ENCODE peak calls at places on chromosome 7, in ten cellular contexts. J is prostate gland, T is A549, Z is heart left ventricle, P is GM12878, F is tibial nerve, X is right lobe of liver, O is suprapubic skin, C is esophagus squamous epithelium, U is stomach. E is an unnamed sample.

GRCh38 chr7:150945171-150945852 is 32.8 kb downstream of the KCNH2 start:
- DNase-seq in C (no peak), T (no peak), J (no peak), F (peak), Z (no peak), U (peak), O (peak), X (no peak), P (no peak), E (no peak)

GRCh38 chr7:32587431-32587948 is 92.2 kb downstream of the AVL9 start:
- DNase-seq in T (peak), J (no peak), F (no peak), C (no peak), Z (no peak), U (no peak), P (no peak), X (no peak), O (no peak), E (no peak)

GRCh38 chr7:130127404-130128395 is 57.4 kb downstream of the KLHDC10 start:
- DNase-seq in O (no peak), F (no peak), C (no peak), T (no peak), X (no peak), U (no peak), Z (no peak), P (no peak), J (no peak), E (no peak)

GRCh38 chr7:34652784-34653183 is 5.2 kb upstream of the NPSR1 start:
- DNase-seq in O (no peak), U (no peak), F (no peak), J (no peak), T (no peak), Z (no peak), C (no peak), X (no peak), P (no peak), E (no peak)

GRCh38 chr7:115267503-115267902 is 345.6 kb downstream of the MDFIC start:
- DNase-seq in U (no peak), F (no peak), X (no peak), P (no peak), C (no peak), O (no peak), T (no peak), J (no peak), Z (no peak), E (no peak)

GRCh38 chr7:134836447-134836846 is 57.0 kb downstream of the CALD1 start:
- DNase-seq in X (no peak), T (no peak), C (no peak), O (no peak), P (no peak), U (no peak), Z (no peak), J (no peak), F (no peak), E (peak)

GRCh38 chr7:118185163-118185860 is 1.3 kb downstream of the LSM8 start:
- DNase-seq in Z (no peak), T (no peak), F (no peak), J (no peak), X (no peak), C (no peak), P (no peak), O (no peak), U (no peak), E (no peak)

GRCh38 chr7:150317748-150318444 is 5.3 kb upstream of the LRRC61 start:
- DNase-seq in U (no peak), Z (no peak), F (no peak), P (no peak), J (no peak), O (no peak), X (no peak), T (no peak), C (no peak), E (no peak)

GRCh38 chr7:110591341-110591740 is 499.6 kb upstream of the LRRN3 start:
- DNase-seq in U (no peak), J (no peak), F (no peak), O (no peak), C (no peak), X (no peak), P (no peak), Z (no peak), T (no peak), E (no peak)

GRCh38 chr7:72048420-72048819 is 363.7 kb downstream of the CALN1 start:
- DNase-seq in O (no peak), F (no peak), C (no peak), Z (no peak), P (no peak), X (no peak), J (no peak), T (no peak), U (no peak), E (no peak)

GRCh38 chr7:12199363-12199762 is 11.7 kb upstream of the TMEM106B start:
- DNase-seq in P (no peak), F (no peak), T (peak), U (no peak), X (no peak), J (no peak), Z (no peak), O (no peak), C (no peak), E (no peak)

GRCh38 chr7:87628780-87629569 is 777 bp downstream of the RUNDC3B start:
- DNase-seq in Z (peak), T (peak), U (peak), C (no peak), J (peak), P (no peak), F (no peak), X (peak), O (no peak), E (no peak)

GRCh38 chr7:67636363-67637355 is 640.0 kb downstream of the TYW1 start:
- DNase-seq in F (no peak), C (no peak), T (no peak), O (no peak), X (no peak), Z (no peak), P (no peak), U (no peak), J (no peak), E (no peak)

GRCh38 chr7:153399554-153399940 is 640.0 kb downstream of the ACTR3B start:
- DNase-seq in J (no peak), T (no peak), X (no peak), C (no peak), F (no peak), Z (no peak), P (no peak), U (no peak), O (no peak), E (no peak)

GRCh38 chr7:73706122-73707044 is 13.1 kb downstream of the STX1A start:
- DNase-seq in J (no peak), F (no peak), T (peak), P (no peak), Z (peak), C (no peak), X (no peak), U (no peak), O (no peak), E (no peak)

GRCh38 chr7:139823855-139824670 is 5.0 kb upstream of the TBXAS1 start:
- DNase-seq in O (no peak), U (no peak), P (no peak), F (no peak), T (no peak), J (no peak), C (no peak), X (no peak), Z (no peak), E (peak)

GRCh38 chr7:100568936-100569844 is 4.5 kb downstream of the SAP25 start:
- DNase-seq in P (no peak), T (peak), J (peak), X (peak), C (no peak), Z (peak), O (no peak), F (peak), U (peak), E (peak)
- TF ChIP-seq POLR2A in P (peak), T (no peak), J (no peak), X (peak), C (no peak), Z (no peak), O (no peak), F (no peak), U (no peak), E (no peak)

DNA sequence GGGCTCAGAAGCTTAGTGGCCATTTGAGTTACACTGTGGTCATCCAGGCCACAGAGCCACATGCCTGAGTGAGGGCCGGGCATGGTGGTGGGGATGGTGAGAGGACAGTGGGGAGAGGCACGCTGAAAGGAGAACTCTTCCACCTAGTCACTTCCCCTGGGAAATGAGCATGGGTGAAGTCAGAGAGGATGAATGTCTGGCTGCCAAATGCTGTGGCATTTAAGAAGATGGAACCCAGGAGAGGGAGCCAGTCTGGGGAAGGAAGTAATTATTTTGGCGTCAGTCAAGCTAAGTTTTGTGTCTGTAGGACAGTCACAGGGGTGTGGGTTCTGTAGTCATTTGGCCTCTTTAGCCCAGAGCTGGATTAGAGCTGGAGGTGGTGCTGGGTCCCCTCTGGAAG is 86.0 kb upstream of the PODXL start:
- DNase-seq in C (no peak), X (no peak), O (no peak), P (no peak), T (no peak), J (no peak), U (no peak), F (no peak), Z (no peak), E (no peak)
- H3K27ac ChIP-seq in C (no peak), X (no peak), O (no peak), P (no peak), T (no peak), J (no peak), U (no peak), F (no peak), Z (no peak), E (no peak)

GRCh38 chr7:94375167-94375566 is 19.5 kb upstream of the COL1A2 start:
- DNase-seq in C (no peak), Z (no peak), X (no peak), P (no peak), F (peak), O (no peak), T (no peak), J (no peak), U (no peak), E (peak)
- TF ChIP-seq POLR2A in C (peak), Z (no peak), X (no peak), P (no peak), F (no peak), O (no peak), T (no peak), J (no peak), U (no peak), E (no peak)

GRCh38 chr7:94294471-94295131 is 100.1 kb upstream of the COL1A2 start:
- DNase-seq in P (no peak), O (no peak), J (no peak), T (no peak), X (no peak), Z (no peak), U (no peak), C (no peak), F (no peak), E (no peak)

GRCh38 chr7:94295805-94296204 is 98.9 kb upstream of the COL1A2 start:
- DNase-seq in F (no peak), O (no peak), U (no peak), Z (no peak), P (no peak), X (no peak), C (no peak), J (no peak), T (peak), E (peak)

GRCh38 chr7:94296886-94297285 is 97.8 kb upstream of the COL1A2 start:
- DNase-seq in C (no peak), X (no peak), F (no peak), U (no peak), O (no peak), T (no peak), J (no peak), P (no peak), Z (no peak), E (no peak)

GRCh38 chr7:94298943-94299342 is 95.8 kb upstream of the COL1A2 start:
- DNase-seq in F (no peak), Z (no peak), J (no peak), T (no peak), P (no peak), U (no peak), O (no peak), C (no peak), X (no peak), E (no peak)

DNA sequence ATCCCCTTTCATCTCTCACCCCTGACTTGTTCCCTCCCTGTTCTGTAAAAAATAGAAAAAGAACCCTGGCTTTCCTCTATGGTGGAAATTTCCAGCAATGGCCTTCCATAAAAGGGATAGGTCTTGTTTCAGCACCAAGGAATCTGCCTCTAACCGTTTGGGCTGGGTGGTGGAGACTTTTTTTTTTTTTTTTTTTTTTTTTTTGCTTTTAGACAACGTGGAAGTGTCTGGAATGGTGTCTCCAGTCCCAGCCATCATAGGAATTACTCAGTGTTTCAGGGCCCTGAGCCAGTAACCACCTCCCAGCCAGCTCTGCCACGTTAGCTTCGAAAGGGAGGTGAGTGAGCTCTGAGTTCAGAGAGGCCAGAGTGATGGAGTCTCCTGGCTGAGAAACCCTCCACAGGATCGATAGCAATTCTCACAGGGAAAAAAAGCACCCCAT is 97.3 kb upstream of the COL1A2 start:
- DNase-seq in P (no peak), F (peak), T (peak), X (no peak), Z (peak), U (peak), C (no peak), O (peak), J (no peak), E (peak)
- H3K27ac ChIP-seq in P (no peak), F (peak), T (peak), X (no peak), Z (peak), U (peak), C (peak), O (peak), J (peak), E (peak)

GRCh38 chr7:1536768-1537630 is 6.5 kb downstream of the MAFK start:
- DNase-seq in J (peak), Z (peak), U (peak), T (peak), C (no peak), O (peak), P (no peak), X (peak), F (peak), E (peak)
- TF ChIP-seq POLR2A in J (peak), Z (peak), U (no peak), T (peak), C (peak), O (peak), P (no peak), X (peak), F (peak), E (peak)

DNA sequence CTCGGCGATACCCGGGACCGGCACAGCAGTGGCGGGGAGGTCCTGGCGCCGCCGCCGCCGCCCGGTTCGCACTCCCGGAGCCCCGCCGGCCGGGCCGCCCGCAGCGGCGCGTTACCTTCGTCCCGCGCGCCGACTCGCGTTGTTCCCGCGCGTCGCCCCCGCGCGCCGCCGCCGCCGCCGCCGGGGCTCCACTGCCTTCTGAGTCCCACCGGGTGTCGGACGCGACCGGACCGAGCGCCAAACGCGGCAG is at the start of gene EZH2:
- DNase-seq in P (no peak), J (no peak), O (no peak), C (no peak), F (no peak), T (no peak), X (no peak), Z (no peak), U (no peak), E (no peak)
- H3K27ac ChIP-seq in P (peak), J (peak), O (peak), C (peak), F (peak), T (peak), X (peak), Z (peak), U (peak), E (peak)

GRCh38 chr7:91940171-91940570 is 491 bp upstream of the AKAP9 start:
- DNase-seq in C (no peak), P (no peak), F (no peak), Z (no peak), J (peak), T (peak), U (no peak), X (no peak), O (no peak), E (peak)

GRCh38 chr7:91941450-91941849 is 788 bp downstream of the AKAP9 start:
- DNase-seq in U (peak), Z (no peak), X (peak), P (no peak), J (peak), C (no peak), T (peak), O (no peak), F (no peak), E (no peak)

GRCh38 chr7:91945476-91945875 is 4.8 kb downstream of the AKAP9 start:
- DNase-seq in T (peak), F (no peak), X (no peak), Z (no peak), O (no peak), P (no peak), U (no peak), J (no peak), C (no peak), E (no peak)

GRCh38 chr7:91942312-91942711 is 1.6 kb downstream of the AKAP9 start:
- DNase-seq in C (no peak), F (no peak), T (no peak), Z (no peak), J (no peak), P (no peak), O (no peak), X (no peak), U (no peak), E (no peak)

DNA sequence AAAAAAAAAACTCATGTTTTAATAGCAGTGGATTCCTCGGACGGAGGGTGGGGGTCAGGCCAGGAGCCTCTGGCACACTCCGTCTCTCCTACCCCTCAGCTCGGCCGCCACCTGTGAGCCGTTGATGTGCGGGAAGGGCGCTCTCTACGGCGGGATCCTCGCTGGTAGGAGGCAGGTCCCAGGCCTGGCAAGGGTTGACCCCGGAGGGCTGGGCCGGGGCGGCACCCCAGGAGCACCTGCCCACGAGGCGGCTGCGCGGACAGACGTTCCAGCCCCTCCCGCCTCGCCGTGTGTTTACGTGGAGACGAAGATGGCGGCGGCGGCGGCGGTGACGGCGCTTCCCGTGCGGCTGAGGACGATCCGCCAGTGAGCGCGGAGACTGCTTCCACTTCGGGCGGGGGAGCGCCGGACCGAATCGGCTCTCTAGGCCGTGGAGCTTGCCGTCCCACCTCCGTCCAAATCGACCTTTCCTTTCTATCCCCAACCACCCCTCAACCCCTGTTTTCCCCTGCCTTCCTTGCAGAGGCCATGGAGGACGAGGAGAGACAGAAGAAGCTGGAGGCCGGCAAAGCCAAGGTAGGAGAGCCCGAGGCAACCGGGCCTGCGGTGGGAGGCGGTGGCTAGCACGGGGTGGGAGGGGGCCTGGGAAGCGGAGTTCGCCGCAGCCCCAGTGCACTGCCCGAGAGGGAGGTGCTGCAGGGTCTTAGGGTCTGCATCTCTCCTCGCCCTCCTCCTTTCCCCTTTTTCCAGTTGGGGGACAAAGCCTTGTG is at the start of gene AKAP9:
- DNase-seq in J (peak), U (peak), Z (peak), F (peak), P (peak), X (peak), C (peak), T (peak), O (peak), E (peak)
- TF ChIP-seq POLR2A in J (peak), U (no peak), Z (peak), F (peak), P (peak), X (peak), C (peak), T (peak), O (peak), E (peak)

DNA sequence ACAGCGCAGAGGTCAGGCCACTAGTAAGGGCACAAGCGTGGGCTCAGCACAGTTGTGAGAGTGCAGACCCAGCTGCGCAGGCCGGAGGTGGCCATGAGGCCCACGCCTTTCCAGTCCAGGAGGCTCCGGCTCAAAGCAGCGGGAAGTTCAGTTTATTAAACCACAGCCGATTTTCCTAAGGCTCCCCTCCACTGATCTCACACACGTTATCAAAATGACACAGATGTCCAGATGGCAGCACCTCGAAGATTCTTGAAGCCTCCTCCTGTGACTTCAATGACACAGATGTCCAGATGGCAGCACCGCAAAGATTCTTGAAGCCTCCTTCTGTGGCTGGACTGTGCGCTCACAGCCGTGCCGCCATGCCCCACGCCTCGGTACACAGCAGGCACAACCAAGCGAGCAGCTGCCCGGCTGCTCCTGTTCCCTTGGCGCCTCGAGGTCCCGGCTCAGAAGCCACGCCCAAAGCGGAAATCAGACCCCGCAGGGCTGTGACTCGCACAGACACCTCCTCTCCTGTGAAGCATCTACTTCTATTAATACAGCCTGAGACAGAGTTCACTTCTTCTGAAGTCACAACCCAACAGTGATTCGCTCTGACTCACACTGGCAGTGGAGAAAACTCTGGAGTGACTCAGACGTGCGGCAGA is 122.7 kb downstream of the MAD1L1 start:
- DNase-seq in X (no peak), P (peak), F (no peak), U (peak), J (no peak), Z (no peak), T (peak), C (no peak), O (no peak), E (no peak)
- H3K27ac ChIP-seq in X (no peak), P (peak), F (no peak), U (no peak), J (no peak), Z (no peak), T (peak), C (no peak), O (no peak), E (no peak)

DNA sequence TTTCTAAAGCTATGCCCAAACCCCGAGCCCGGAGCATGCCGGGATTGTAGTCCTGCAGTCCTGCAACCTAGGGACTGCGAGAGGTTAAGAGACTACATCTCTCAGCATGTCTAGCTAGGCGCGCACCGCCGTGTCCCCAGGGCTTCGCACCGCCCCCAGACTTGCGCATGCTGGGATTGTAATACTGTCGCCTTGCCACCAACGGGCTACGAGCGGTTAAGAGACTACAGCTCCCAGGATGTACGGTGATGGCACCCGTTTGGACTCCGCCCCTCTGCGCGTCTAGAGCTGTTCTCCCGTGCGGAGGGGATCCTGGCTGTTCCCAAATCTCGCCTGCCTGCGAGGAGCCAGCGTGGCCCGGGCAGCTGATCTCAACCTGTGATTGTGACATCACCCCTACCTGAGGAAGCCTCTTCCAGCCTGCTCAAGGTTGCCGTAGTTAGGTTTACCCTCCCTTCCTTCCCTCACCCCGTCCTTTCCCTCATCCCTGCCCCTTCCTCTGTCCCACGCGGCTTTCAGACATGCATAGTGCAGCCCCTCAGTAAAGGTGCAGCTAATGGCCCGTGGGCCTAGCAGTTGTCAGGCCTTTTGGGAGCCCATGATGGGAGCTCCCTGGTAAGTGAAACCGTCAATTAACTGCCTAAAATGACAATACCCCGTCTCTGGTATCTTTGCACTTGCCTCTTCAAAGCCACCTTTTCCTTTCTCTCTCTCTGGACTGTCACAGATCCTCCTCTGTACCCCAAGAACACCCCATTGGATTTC is 6.3 kb upstream of the ZNF736 start:
- DNase-seq in O (peak), F (peak), P (peak), T (no peak), C (peak), J (peak), X (peak), U (peak), Z (peak), E (peak)
- TF ChIP-seq POLR2A in O (peak), F (peak), P (peak), T (no peak), C (peak), J (peak), X (peak), U (no peak), Z (peak), E (peak)